ENCODE peak calls at places on chromosome 19, in six cellular contexts. One of them, this sample, is unnamed.

GRCh38 chr19:29860492-29860891 is 48.7 kb downstream of the CCNE1 start:
- DNase-seq in IMR-90: no peak
- DNase-seq in H9: peak
- DNase-seq in H1: no peak
- DNase-seq in neuronal stem cell: no peak
- DNase-seq in trophoblast cell: peak
- DNase-seq in this sample: no peak

GRCh38 chr19:41203371-41203770 is 10.4 kb downstream of the CYP2S1 start:
- DNase-seq in trophoblast cell: no peak
- DNase-seq in neuronal stem cell: no peak
- DNase-seq in IMR-90: no peak
- DNase-seq in H1: no peak
- DNase-seq in H9: no peak
- DNase-seq in this sample: no peak

GRCh38 chr19:39196860-39197562 is at the start of gene NCCRP1:
- DNase-seq in H9: peak
- DNase-seq in IMR-90: no peak
- DNase-seq in H1: no peak
- DNase-seq in neuronal stem cell: peak
- DNase-seq in trophoblast cell: no peak
- DNase-seq in this sample: no peak

GRCh38 chr19:58543826-58544590 is at the start of gene TRIM28:
- DNase-seq in neuronal stem cell: peak
- DNase-seq in H9: peak
- DNase-seq in trophoblast cell: peak
- DNase-seq in H1: peak
- DNase-seq in IMR-90: peak
- DNase-seq in this sample: peak

GRCh38 chr19:29841559-29842367 is 30.0 kb downstream of the CCNE1 start:
- DNase-seq in H9: peak
- DNase-seq in trophoblast cell: peak
- DNase-seq in IMR-90: peak
- DNase-seq in neuronal stem cell: peak
- DNase-seq in H1: no peak
- DNase-seq in this sample: peak

GRCh38 chr19:45615795-45616708 is 14.0 kb upstream of the GPR4 start:
- DNase-seq in trophoblast cell: peak
- DNase-seq in neuronal stem cell: peak
- DNase-seq in H1: peak
- DNase-seq in H9: peak
- DNase-seq in IMR-90: peak
- DNase-seq in this sample: peak

GRCh38 chr19:1421958-1422305 is 14.5 kb downstream of the DAZAP1 start:
- DNase-seq in trophoblast cell: no peak
- DNase-seq in neuronal stem cell: no peak
- DNase-seq in IMR-90: no peak
- DNase-seq in H1: no peak
- DNase-seq in H9: no peak
- DNase-seq in this sample: no peak

GRCh38 chr19:11196406-11197287 is 698 bp downstream of the KANK2 start:
- DNase-seq in trophoblast cell: no peak
- DNase-seq in neuronal stem cell: no peak
- DNase-seq in H1: no peak
- DNase-seq in IMR-90: peak
- DNase-seq in H9: no peak
- DNase-seq in this sample: peak

GRCh38 chr19:53580871-53581835 is 43.2 kb downstream of the ZNF331 start:
- DNase-seq in IMR-90: no peak
- DNase-seq in H9: peak
- DNase-seq in H1: no peak
- DNase-seq in trophoblast cell: peak
- DNase-seq in neuronal stem cell: no peak
- DNase-seq in this sample: no peak

DNA sequence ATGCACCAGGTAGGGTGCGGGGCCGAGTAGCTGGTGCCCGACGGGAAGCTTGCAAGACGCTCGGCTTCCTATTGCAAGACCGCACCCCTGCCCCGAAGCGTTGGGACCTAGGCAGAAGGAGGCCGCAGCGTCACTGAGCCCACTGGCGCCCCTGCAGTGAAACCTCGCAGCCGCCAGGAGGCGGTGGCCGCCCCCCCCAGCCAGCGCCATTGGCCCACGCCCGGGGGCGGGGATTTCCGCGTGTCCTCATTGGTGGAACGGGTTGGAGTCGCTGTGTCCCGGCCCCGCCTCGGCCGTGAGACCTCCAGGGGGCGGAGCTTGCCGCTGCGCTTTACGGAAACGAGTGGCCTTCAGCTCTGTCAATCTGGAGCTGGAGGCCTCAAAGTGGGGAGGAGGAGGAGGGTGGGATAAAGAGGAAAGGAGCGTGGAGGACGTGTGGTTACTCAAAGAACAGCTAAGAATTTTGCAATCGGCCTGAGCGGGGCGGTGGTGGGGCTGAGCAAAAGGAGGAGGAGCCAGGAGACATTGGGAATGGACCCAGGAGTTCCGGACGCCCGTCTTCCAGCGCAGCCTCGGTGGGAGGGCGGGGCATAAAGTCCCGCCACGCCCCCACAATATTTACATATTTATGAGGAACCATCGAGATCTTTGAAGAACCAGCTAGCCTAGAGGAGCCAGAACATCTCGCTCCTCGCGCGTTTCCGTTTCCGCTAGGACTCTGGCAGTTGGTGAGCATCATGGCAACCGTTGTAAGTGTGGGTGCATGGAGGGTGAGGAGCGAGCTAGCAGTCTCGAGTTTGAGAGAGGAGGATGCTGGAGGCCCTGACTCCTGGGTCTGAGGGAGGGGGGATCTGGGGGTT is at the start of the genes GYS1 and RUVBL2:
- DNase-seq in trophoblast cell: peak
- DNase-seq in IMR-90: peak
- DNase-seq in H1: peak
- DNase-seq in H9: peak
- DNase-seq in neuronal stem cell: peak
- DNase-seq in this sample: peak
- H3K14ac ChIP-seq in trophoblast cell: peak
- H3K14ac ChIP-seq in IMR-90: peak
- H3K14ac ChIP-seq in H1: no peak
- H3K14ac ChIP-seq in H9: peak
- H3K14ac ChIP-seq in neuronal stem cell: no peak
- H3K14ac ChIP-seq in this sample: no peak

DNA sequence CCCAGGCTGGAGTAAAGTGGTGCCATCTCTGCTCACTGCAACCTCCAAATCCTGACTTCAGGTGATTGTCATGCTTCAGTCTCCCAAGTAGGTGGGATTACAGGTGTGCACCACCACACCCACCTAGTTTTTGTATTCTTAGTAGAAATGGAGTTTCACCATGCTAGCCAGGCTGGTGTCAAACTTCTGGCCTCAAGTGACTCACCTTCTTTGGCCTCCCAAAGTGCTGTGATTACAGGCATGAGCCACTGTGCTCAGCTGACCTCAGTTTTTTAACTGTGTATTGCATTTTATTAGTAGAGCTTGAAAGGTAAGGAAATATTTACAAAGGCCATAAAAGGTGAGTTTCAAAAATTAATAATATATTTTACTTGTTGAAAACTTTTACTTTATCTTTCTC is 2.3 kb downstream of the ZNF726 start:
- DNase-seq in H9: no peak
- DNase-seq in H1: no peak
- DNase-seq in IMR-90: peak
- DNase-seq in trophoblast cell: peak
- DNase-seq in neuronal stem cell: no peak
- DNase-seq in this sample: no peak
- H3K14ac ChIP-seq in H9: no peak
- H3K14ac ChIP-seq in H1: no peak
- H3K14ac ChIP-seq in IMR-90: no peak
- H3K14ac ChIP-seq in trophoblast cell: no peak
- H3K14ac ChIP-seq in neuronal stem cell: no peak
- H3K14ac ChIP-seq in this sample: no peak

GRCh38 chr19:33381101-33381500 is 7.6 kb downstream of the CEBPG start:
- DNase-seq in IMR-90: no peak
- DNase-seq in neuronal stem cell: no peak
- DNase-seq in H1: no peak
- DNase-seq in trophoblast cell: no peak
- DNase-seq in H9: no peak
- DNase-seq in this sample: no peak
- H3K14ac ChIP-seq in IMR-90: no peak
- H3K14ac ChIP-seq in neuronal stem cell: no peak
- H3K14ac ChIP-seq in H1: no peak
- H3K14ac ChIP-seq in trophoblast cell: no peak
- H3K14ac ChIP-seq in H9: no peak
- H3K14ac ChIP-seq in this sample: no peak

GRCh38 chr19:47745010-47745901 is at the start of gene NOP53:
- DNase-seq in trophoblast cell: peak
- DNase-seq in neuronal stem cell: peak
- DNase-seq in H9: peak
- DNase-seq in IMR-90: peak
- DNase-seq in H1: peak
- DNase-seq in this sample: peak
- H3K14ac ChIP-seq in trophoblast cell: peak
- H3K14ac ChIP-seq in neuronal stem cell: no peak
- H3K14ac ChIP-seq in H9: peak
- H3K14ac ChIP-seq in IMR-90: peak
- H3K14ac ChIP-seq in H1: no peak
- H3K14ac ChIP-seq in this sample: peak

GRCh38 chr19:12330340-12330739 is 3.1 kb downstream of the ZNF563 start:
- DNase-seq in H9: no peak
- DNase-seq in H1: no peak
- DNase-seq in trophoblast cell: no peak
- DNase-seq in neuronal stem cell: no peak
- DNase-seq in IMR-90: no peak
- DNase-seq in this sample: no peak
- H3K14ac ChIP-seq in H9: no peak
- H3K14ac ChIP-seq in H1: no peak
- H3K14ac ChIP-seq in trophoblast cell: no peak
- H3K14ac ChIP-seq in neuronal stem cell: no peak
- H3K14ac ChIP-seq in IMR-90: no peak
- H3K14ac ChIP-seq in this sample: no peak

DNA sequence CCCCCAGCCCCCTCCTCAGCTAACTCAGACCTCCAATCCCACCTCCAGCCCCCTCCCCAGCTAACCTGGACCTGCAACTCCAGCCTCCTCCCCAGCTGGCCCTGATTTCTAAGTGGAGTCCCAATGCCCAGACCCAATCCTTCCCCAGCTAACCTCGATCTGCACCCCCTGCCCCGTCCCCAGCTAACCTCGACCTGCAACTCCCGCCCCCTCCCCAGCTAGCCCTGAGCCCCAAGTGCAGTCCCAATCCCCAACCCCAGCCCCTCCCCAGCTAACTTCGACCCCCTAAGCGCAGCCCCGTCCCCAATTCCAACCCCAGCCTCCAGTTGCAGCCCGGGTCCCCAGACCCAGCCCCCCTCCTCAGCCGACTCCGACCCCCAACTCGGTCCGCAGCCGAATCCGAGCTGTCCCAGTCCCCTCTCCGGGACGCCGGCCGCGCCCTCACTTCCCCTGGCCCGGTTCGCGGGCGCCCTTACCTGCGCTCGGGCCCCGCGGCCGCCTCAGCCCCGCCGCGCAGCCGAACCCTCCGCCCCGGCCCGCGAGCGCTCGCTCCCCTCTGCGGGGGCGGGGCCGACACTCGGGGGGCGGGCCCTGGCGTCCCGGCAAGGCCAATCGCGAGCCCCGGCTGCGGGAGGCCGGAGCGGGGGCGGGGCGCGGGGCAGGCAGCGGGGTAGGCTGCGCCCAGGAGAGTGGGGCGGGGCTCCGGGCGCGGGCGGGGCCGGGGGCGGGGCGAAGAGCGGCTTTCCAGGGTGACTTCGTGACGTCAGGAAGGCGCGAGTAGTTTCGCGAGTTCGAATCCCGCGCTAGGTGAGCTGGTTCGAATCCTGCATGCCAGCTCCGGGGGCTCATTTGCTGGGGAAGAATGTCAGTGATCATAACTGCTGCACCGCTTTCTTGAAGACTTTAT is at the start of gene GNG7:
- DNase-seq in trophoblast cell: peak
- DNase-seq in IMR-90: peak
- DNase-seq in neuronal stem cell: peak
- DNase-seq in H9: peak
- DNase-seq in H1: no peak
- DNase-seq in this sample: peak
- H3K14ac ChIP-seq in trophoblast cell: peak
- H3K14ac ChIP-seq in IMR-90: no peak
- H3K14ac ChIP-seq in neuronal stem cell: no peak
- H3K14ac ChIP-seq in H9: peak
- H3K14ac ChIP-seq in H1: no peak
- H3K14ac ChIP-seq in this sample: no peak

GRCh38 chr19:33409906-33410685 is 36.6 kb downstream of the CEBPG start:
- DNase-seq in H1: no peak
- DNase-seq in neuronal stem cell: no peak
- DNase-seq in IMR-90: no peak
- DNase-seq in trophoblast cell: no peak
- DNase-seq in H9: no peak
- DNase-seq in this sample: no peak

GRCh38 chr19:33407716-33408115 is 34.2 kb downstream of the CEBPG start:
- DNase-seq in neuronal stem cell: no peak
- DNase-seq in H1: no peak
- DNase-seq in IMR-90: no peak
- DNase-seq in H9: no peak
- DNase-seq in trophoblast cell: no peak
- DNase-seq in this sample: no peak

GRCh38 chr19:33408116-33408515 is 34.6 kb downstream of the CEBPG start:
- DNase-seq in IMR-90: no peak
- DNase-seq in H1: no peak
- DNase-seq in trophoblast cell: no peak
- DNase-seq in H9: no peak
- DNase-seq in neuronal stem cell: no peak
- DNase-seq in this sample: no peak

GRCh38 chr19:33408538-33408937 is 35.0 kb downstream of the CEBPG start:
- DNase-seq in neuronal stem cell: no peak
- DNase-seq in IMR-90: no peak
- DNase-seq in H9: no peak
- DNase-seq in H1: no peak
- DNase-seq in trophoblast cell: no peak
- DNase-seq in this sample: no peak

DNA sequence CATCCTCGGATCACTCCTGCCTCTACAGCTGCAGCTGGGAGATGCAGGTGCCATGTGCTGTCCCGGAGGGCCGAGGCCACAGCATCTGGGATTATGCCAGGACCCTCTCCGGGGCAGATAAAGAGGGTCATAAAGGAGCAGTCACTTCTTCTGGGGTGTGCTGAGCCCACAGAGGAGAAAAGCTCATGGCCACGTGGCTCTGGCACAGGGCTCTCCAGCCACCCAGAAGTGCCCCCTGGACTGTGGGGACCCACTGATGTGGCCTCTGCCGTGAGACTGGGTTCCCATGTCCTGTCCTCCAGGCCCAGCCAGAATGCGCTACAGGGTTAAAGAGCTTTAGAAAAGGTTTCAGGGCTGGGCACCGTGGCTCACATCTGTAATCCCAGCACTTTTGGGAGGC is 35.5 kb downstream of the CEBPG start:
- DNase-seq in H9: no peak
- DNase-seq in trophoblast cell: no peak
- DNase-seq in neuronal stem cell: no peak
- DNase-seq in IMR-90: no peak
- DNase-seq in H1: no peak
- DNase-seq in this sample: no peak
- H3K14ac ChIP-seq in H9: no peak
- H3K14ac ChIP-seq in trophoblast cell: no peak
- H3K14ac ChIP-seq in neuronal stem cell: no peak
- H3K14ac ChIP-seq in IMR-90: no peak
- H3K14ac ChIP-seq in H1: no peak
- H3K14ac ChIP-seq in this sample: no peak